ENCODE peak calls at places on chromosome 4, in nine cellular contexts. N, K, X, R, Z, J, W, B and S are unnamed samples.

GRCh38 chr4:36351082-36351666 is 69.8 kb downstream of the DTHD1 start:
- DNase-seq in W (peak; percentile 52), R (peak; percentile 16), N (no peak), J (peak; percentile 14), K (peak; percentile 31), Z (peak; percentile 17), X (no peak), B (no peak), S (peak; percentile 28)

GRCh38 chr4:6362896-6363295 is 93.2 kb downstream of the WFS1 start:
- DNase-seq in J (peak; percentile 18), N (no peak), Z (no peak), X (no peak), K (peak; percentile 64), W (no peak), B (peak; percentile 1), R (no peak), S (peak; percentile 12)

GRCh38 chr4:89708903-89709361 is 128.0 kb downstream of the SNCA start:
- DNase-seq in Z (no peak), R (no peak), J (peak; percentile 10), W (no peak), N (no peak), K (no peak), X (no peak), B (no peak), S (no peak)

GRCh38 chr4:15656038-15656470 is 897 bp upstream of the FBXL5 start:
- DNase-seq in R (peak; percentile 41), Z (peak; percentile 25), B (no peak), W (peak; percentile 74), J (peak; percentile 41), N (no peak), X (no peak), K (no peak), S (no peak)

GRCh38 chr4:105208556-105208955 is 61.9 kb downstream of the TET2 start:
- DNase-seq in X (no peak), R (no peak), N (no peak), J (no peak), B (no peak), W (no peak), K (no peak), Z (no peak), S (no peak)

GRCh38 chr4:21806991-21807390 is 141.6 kb downstream of the KCNIP4 start:
- DNase-seq in B (no peak), K (no peak), Z (no peak), R (no peak), J (no peak), X (peak; percentile 17), W (no peak), N (no peak), S (no peak)

GRCh38 chr4:184534511-184535391 is 60.4 kb upstream of the IRF2 start:
- DNase-seq in B (peak; percentile 71), R (no peak), W (no peak), N (peak; percentile 47), X (peak; percentile 42), K (peak; percentile 78), Z (no peak), J (peak; percentile 84), S (peak; percentile 52)

GRCh38 chr4:16203083-16203482 is 23.2 kb downstream of the TAPT1 start:
- DNase-seq in W (no peak), B (no peak), R (no peak), J (no peak), N (no peak), X (no peak), Z (no peak), K (no peak), S (no peak)

GRCh38 chr4:158020175-158020574 is 152.7 kb downstream of the GASK1B start:
- DNase-seq in X (peak; percentile 84), K (no peak), N (peak; percentile 69), W (no peak), B (peak; percentile 79), Z (peak; percentile 78), R (no peak), J (peak; percentile 90), S (no peak)

GRCh38 chr4:140755811-140756291 is 334 bp downstream of the TBC1D9 start:
- DNase-seq in K (peak; percentile 64), X (peak; percentile 30), J (peak; percentile 37), W (no peak), Z (peak; percentile 36), B (no peak), R (peak; percentile 35), N (no peak), S (peak; percentile 54)

GRCh38 chr4:109730294-109731051 is 603 bp upstream of the PLA2G12A start:
- DNase-seq in K (no peak), X (peak; percentile 37), R (peak; percentile 27), N (no peak), B (peak; percentile 23), W (no peak), Z (peak; percentile 48), J (peak; percentile 55), S (no peak)

GRCh38 chr4:83536649-83537352 is 893 bp downstream of the GPAT3 start:
- DNase-seq in N (no peak), X (no peak), R (no peak), Z (peak; percentile 18), J (peak; percentile 20), W (no peak), K (peak; percentile 33), B (no peak), S (no peak)

GRCh38 chr4:124481123-124481522 is 231.4 kb downstream of the ANKRD50 start:
- DNase-seq in K (no peak), R (no peak), X (no peak), B (no peak), J (no peak), N (no peak), W (no peak), Z (no peak), S (no peak)

GRCh38 chr4:187235456-187236170 is 512.0 kb upstream of the FAT1 start:
- DNase-seq in X (no peak), N (no peak), R (no peak), K (no peak), Z (no peak), W (no peak), B (no peak), J (no peak), S (no peak)

GRCh38 chr4:1655676-1656075 is 28.4 kb downstream of the FAM53A start:
- DNase-seq in W (no peak), R (no peak), Z (no peak), X (no peak), B (no peak), N (no peak), J (no peak), K (no peak), S (no peak)

GRCh38 chr4:105560488-105560887 is 8.1 kb downstream of the ARHGEF38 start:
- DNase-seq in R (no peak), B (no peak), J (no peak), W (no peak), K (no peak), Z (no peak), N (no peak), X (no peak), S (no peak)

GRCh38 chr4:20305976-20306375 is 54.3 kb downstream of the SLIT2 start:
- DNase-seq in B (no peak), N (no peak), J (peak; percentile 83), R (no peak), X (peak; percentile 26), W (no peak), Z (no peak), K (no peak), S (no peak)

GRCh38 chr4:53937327-53937726 is 127.1 kb downstream of the CHIC2 start:
- DNase-seq in Z (no peak), K (no peak), R (no peak), B (no peak), N (no peak), W (no peak), X (no peak), J (peak; percentile 46), S (no peak)

GRCh38 chr4:38857354-38858096 is 908 bp upstream of the TLR6 start:
- DNase-seq in K (peak; percentile 43), B (peak; percentile 64), N (no peak), Z (peak; percentile 74), R (no peak), J (peak; percentile 86), W (no peak), X (peak; percentile 79), S (peak; percentile 53)